ENCODE peak calls at places on chromosome 1, in eight cellular contexts. V is AG04450, T is pancreas, Y is colonic mucosa, R is RCC 7860, O is HEK293T, L is transverse colon, I is AG09309. M is an unnamed sample.

GRCh38 chr1:3317456-3317855 is 137.0 kb upstream of the ARHGEF16 start:
- DNase-seq in R (no peak), O (no peak), V (no peak), L (no peak), Y (no peak), T (no peak), I (no peak), M (no peak)

GRCh38 chr1:31855038-31855845 is 39.4 kb upstream of the SPOCD1 start:
- DNase-seq in Y (peak), O (no peak), T (no peak), R (peak), I (peak), V (peak), L (no peak), M (no peak)

GRCh38 chr1:65371544-65371943 is 48.9 kb upstream of the LEPR start:
- DNase-seq in V (no peak), L (no peak), R (no peak), O (no peak), T (no peak), Y (no peak), I (no peak), M (no peak)

GRCh38 chr1:14724234-14724633 is 125.7 kb downstream of the KAZN start:
- DNase-seq in I (no peak), R (peak), L (no peak), T (no peak), Y (no peak), V (no peak), O (no peak), M (no peak)

GRCh38 chr1:28853033-28853742 is 41.2 kb downstream of the OPRD1 start:
- DNase-seq in Y (no peak), I (no peak), R (no peak), V (no peak), O (no peak), T (no peak), L (no peak), M (no peak)

GRCh38 chr1:44390277-44390676 is 14.8 kb upstream of the RNF220 start:
- DNase-seq in R (peak), O (no peak), Y (no peak), I (peak), V (peak), T (no peak), L (no peak), M (no peak)

GRCh38 chr1:25167269-25168192 is 64.8 kb downstream of the SYF2 start:
- DNase-seq in V (no peak), I (no peak), Y (peak), R (no peak), T (no peak), L (peak), O (no peak), M (no peak)

GRCh38 chr1:17569200-17570139 is 30.0 kb downstream of the ARHGEF10L start:
- DNase-seq in L (peak), I (peak), R (peak), O (no peak), T (peak), V (no peak), Y (peak), M (no peak)

GRCh38 chr1:239434181-239434580 is 47.8 kb downstream of the CHRM3 start:
- DNase-seq in R (no peak), V (no peak), Y (no peak), T (no peak), I (no peak), L (no peak), O (no peak), M (no peak)

GRCh38 chr1:204989266-204990058 is 53.5 kb upstream of the CNTN2 start:
- DNase-seq in O (peak), V (peak), T (peak), L (peak), R (peak), I (peak), Y (peak), M (peak)

GRCh38 chr1:109269981-109270622 is 12.8 kb downstream of the PSRC1 start:
- DNase-seq in I (no peak), T (no peak), L (no peak), R (no peak), O (no peak), Y (no peak), V (no peak), M (no peak)

GRCh38 chr1:77031101-77031662 is 163.9 kb downstream of the ST6GALNAC5 start:
- DNase-seq in Y (no peak), L (no peak), T (no peak), I (peak), V (peak), R (peak), O (no peak), M (peak)